ENCODE peak calls at places on chromosomes 6 and 20, in seven cellular contexts. A is dermis blood vessel endothelial cell; W is astrocyte of the spinal cord; X is CD8-positive, alpha-beta T cell; L is activated T-helper 9 cell treated with anti-CD3 and anti-CD28 coated beads, Interleukin-2, amount 50 U/mL, for 16 hours; C is astrocyte; Q is NCI-H2081 treated with DMSO at 0.1 percent for 48 hours. P is an unnamed sample.
A peak's percentile ranks its signal among the peaks of the same experiment; 100 is the strongest.

GRCh38 chr20:58792426-58792825 is 58.3 kb downstream of the GNAS-AS1 start:
- DNase-seq in X (no peak), C (no peak), W (no peak), Q (no peak), L (no peak), A (no peak), P (no peak)

GRCh38 chr6:160790028-160790792 is 88.2 kb downstream of the PLG start:
- DNase-seq in W (no peak), Q (no peak), L (peak; percentile 3), X (no peak), A (no peak), C (no peak), P (no peak)

GRCh38 chr6:87501809-87502572 is 29.2 kb downstream of the SLC35A1 start:
- DNase-seq in Q (no peak), A (peak; percentile 27), W (no peak), C (no peak), L (no peak), X (no peak), P (no peak)

GRCh38 chr6:46926481-46926880 is 4.7 kb upstream of the ADGRF5 start:
- DNase-seq in W (no peak), C (peak; percentile 75), L (no peak), Q (no peak), X (no peak), A (no peak), P (no peak)

GRCh38 chr6:119510246-119510645 is 160.7 kb upstream of the MAN1A1 start:
- DNase-seq in C (no peak), L (no peak), Q (no peak), X (no peak), W (no peak), A (no peak), P (no peak)

GRCh38 chr6:105326216-105326615 is 76.7 kb downstream of the PREP start:
- DNase-seq in Q (no peak), L (no peak), A (peak; percentile 57), X (no peak), C (peak; percentile 87), W (peak; percentile 75), P (no peak)

GRCh38 chr20:24685736-24686135 is 216.3 kb downstream of the SYNDIG1 start:
- DNase-seq in L (no peak), Q (no peak), C (no peak), A (no peak), X (no peak), W (no peak), P (no peak)

GRCh38 chr6:54516331-54516730 is 208.1 kb downstream of the TINAG start:
- DNase-seq in C (no peak), X (no peak), Q (no peak), W (no peak), L (no peak), A (no peak), P (no peak)

GRCh38 chr6:41335943-41336342 is 535 bp downstream of the NCR2 start:
- DNase-seq in X (no peak), A (no peak), C (no peak), W (no peak), Q (no peak), L (no peak), P (no peak)

GRCh38 chr20:36461600-36462439 is 79.5 kb upstream of the MYL9 start:
- DNase-seq in W (no peak), X (peak; percentile 63), A (peak; percentile 67), C (no peak), L (peak; percentile 19), Q (no peak), P (peak; percentile 62)

GRCh38 chr6:121382467-121383121 is 48.3 kb upstream of the TBC1D32 start:
- DNase-seq in A (no peak), W (no peak), L (no peak), X (no peak), Q (no peak), C (no peak), P (peak; percentile 11)

GRCh38 chr6:129239825-129240491 is 357.0 kb downstream of the LAMA2 start:
- DNase-seq in A (no peak), X (no peak), W (no peak), L (no peak), C (no peak), Q (no peak), P (no peak)

GRCh38 chr20:25084616-25085187 is 2.8 kb upstream of the VSX1 start:
- DNase-seq in W (no peak), Q (no peak), L (no peak), C (no peak), A (no peak), X (peak; percentile 49), P (no peak)

GRCh38 chr20:46735436-46735835 is 26.0 kb downstream of the SLC2A10 start:
- DNase-seq in W (no peak), A (no peak), X (no peak), L (no peak), Q (no peak), C (no peak), P (no peak)

GRCh38 chr20:26135325-26136110 is 438.9 kb upstream of the ZNF337 start:
- DNase-seq in W (no peak), C (no peak), L (no peak), A (no peak), X (no peak), Q (no peak), P (no peak)

GRCh38 chr6:155311076-155311475 is 3.2 kb downstream of the TFB1M start:
- DNase-seq in W (no peak), Q (no peak), L (no peak), C (no peak), X (no peak), A (peak; percentile 84), P (peak; percentile 54)

GRCh38 chr20:35947489-35947888 is 6.8 kb downstream of the SCAND1 start:
- DNase-seq in L (no peak), X (no peak), A (peak; percentile 50), Q (peak; percentile 3), C (no peak), W (no peak), P (peak; percentile 55)

GRCh38 chr6:87832025-87832825 is 130.2 kb upstream of the AKIRIN2 start:
- DNase-seq in C (peak; percentile 19), A (peak; percentile 55), L (no peak), W (peak; percentile 56), Q (no peak), X (no peak), P (peak; percentile 8)

GRCh38 chr6:11215773-11216172 is 16.7 kb downstream of the NEDD9 start:
- DNase-seq in Q (no peak), C (peak; percentile 60), A (peak; percentile 58), W (no peak), L (no peak), X (no peak), P (peak; percentile 44)

GRCh38 chr6:137493218-137494038 is 766 bp downstream of the OLIG3 start:
- DNase-seq in L (no peak), A (no peak), C (no peak), X (peak; percentile 60), W (no peak), Q (no peak), P (no peak)

GRCh38 chr6:134519456-134519855 is 201.5 kb upstream of the SGK1 start:
- DNase-seq in L (no peak), C (no peak), Q (no peak), X (peak; percentile 58), A (peak; percentile 73), W (no peak), P (peak; percentile 91)

GRCh38 chr6:73024598-73024997 is 200.7 kb downstream of the KHDC1L start:
- DNase-seq in Q (no peak), X (no peak), C (no peak), A (no peak), W (no peak), L (no peak), P (no peak)

GRCh38 chr20:32539063-32539816 is 45.9 kb downstream of the NOL4L start:
- DNase-seq in X (no peak), L (no peak), C (no peak), Q (no peak), W (no peak), A (no peak), P (no peak)

GRCh38 chr6:168280899-168281245 is 38.7 kb downstream of the DACT2 start:
- DNase-seq in W (no peak), L (no peak), Q (no peak), C (no peak), X (no peak), A (no peak), P (no peak)

GRCh38 chr20:35490736-35491181 is 35.4 kb downstream of the CEP250 start:
- DNase-seq in L (peak; percentile 28), X (peak; percentile 80), W (no peak), C (no peak), A (peak; percentile 45), Q (no peak), P (no peak)

GRCh38 chr6:45864651-45865050 is 151.0 kb downstream of the CLIC5 start:
- DNase-seq in C (no peak), L (no peak), X (no peak), Q (no peak), W (no peak), A (no peak), P (no peak)

GRCh38 chr6:137119196-137120104 is 54.0 kb downstream of the IL22RA2 start:
- DNase-seq in A (no peak), L (no peak), W (no peak), X (no peak), C (no peak), Q (no peak), P (no peak)

GRCh38 chr20:50293244-50294139 is 102.9 kb downstream of the CEBPB start:
- DNase-seq in Q (no peak), C (no peak), L (no peak), W (no peak), X (no peak), A (no peak), P (no peak)

GRCh38 chr6:37323568-37323967 is 30.2 kb upstream of the RNF8 start:
- DNase-seq in X (no peak), L (no peak), A (peak; percentile 57), Q (no peak), W (peak; percentile 15), C (no peak), P (peak; percentile 41)

GRCh38 chr6:47655719-47656595 is 42.4 kb upstream of the ADGRF4 start:
- DNase-seq in C (peak; percentile 69), Q (no peak), W (peak; percentile 40), A (peak; percentile 32), L (no peak), X (peak; percentile 48), P (peak; percentile 63)

GRCh38 chr6:76881414-76881813 is 581.9 kb downstream of the HTR1B start:
- DNase-seq in W (no peak), L (no peak), A (no peak), C (no peak), X (no peak), Q (no peak), P (no peak)

P was measured in A673.